ENCODE peak calls at places on chromosomes 11 and 22, in four cellular contexts. One of them, this sample, is unnamed.

GRCh38 chr11:12770966-12771597 is 96.9 kb downstream of the TEAD1 start:
- DNase-seq in K562: no peak
- DNase-seq in HepG2: no peak
- DNase-seq in GM12878: no peak
- DNase-seq in this sample: no peak

GRCh38 chr11:70077411-70078094 is 564 bp upstream of the ANO1 start:
- DNase-seq in K562: no peak
- DNase-seq in HepG2: no peak
- DNase-seq in GM12878: no peak
- DNase-seq in this sample: no peak

GRCh38 chr11:33633251-33634003 is 67.2 kb downstream of the C11orf91 start:
- DNase-seq in K562: no peak
- DNase-seq in HepG2: peak; percentile 82
- DNase-seq in GM12878: no peak
- DNase-seq in this sample: no peak

GRCh38 chr11:132718711-132719641 is 813.3 kb downstream of the OPCML start:
- DNase-seq in K562: no peak
- DNase-seq in HepG2: no peak
- DNase-seq in GM12878: no peak
- DNase-seq in this sample: no peak

GRCh38 chr11:35272391-35272821 is 133.4 kb downstream of the CD44 start:
- DNase-seq in K562: no peak
- DNase-seq in HepG2: no peak
- DNase-seq in GM12878: peak; percentile 95
- DNase-seq in this sample: no peak

GRCh38 chr11:68009391-68010000 is 631 bp upstream of the ALDH3B1 start:
- DNase-seq in K562: peak; percentile 37
- DNase-seq in HepG2: no peak
- DNase-seq in GM12878: no peak
- DNase-seq in this sample: no peak

GRCh38 chr11:134532921-134533421 is 120.9 kb upstream of the B3GAT1 start:
- DNase-seq in K562: no peak
- DNase-seq in HepG2: no peak
- DNase-seq in GM12878: no peak
- DNase-seq in this sample: no peak

GRCh38 chr11:14974021-14974698 is 2.0 kb upstream of the CALCA start:
- DNase-seq in K562: no peak
- DNase-seq in HepG2: no peak
- DNase-seq in GM12878: no peak
- DNase-seq in this sample: no peak

GRCh38 chr22:28883917-28884753 is 763 bp downstream of the ZNRF3 start:
- DNase-seq in K562: peak; percentile 17
- DNase-seq in HepG2: no peak
- DNase-seq in GM12878: no peak
- DNase-seq in this sample: peak; percentile 55

DNA sequence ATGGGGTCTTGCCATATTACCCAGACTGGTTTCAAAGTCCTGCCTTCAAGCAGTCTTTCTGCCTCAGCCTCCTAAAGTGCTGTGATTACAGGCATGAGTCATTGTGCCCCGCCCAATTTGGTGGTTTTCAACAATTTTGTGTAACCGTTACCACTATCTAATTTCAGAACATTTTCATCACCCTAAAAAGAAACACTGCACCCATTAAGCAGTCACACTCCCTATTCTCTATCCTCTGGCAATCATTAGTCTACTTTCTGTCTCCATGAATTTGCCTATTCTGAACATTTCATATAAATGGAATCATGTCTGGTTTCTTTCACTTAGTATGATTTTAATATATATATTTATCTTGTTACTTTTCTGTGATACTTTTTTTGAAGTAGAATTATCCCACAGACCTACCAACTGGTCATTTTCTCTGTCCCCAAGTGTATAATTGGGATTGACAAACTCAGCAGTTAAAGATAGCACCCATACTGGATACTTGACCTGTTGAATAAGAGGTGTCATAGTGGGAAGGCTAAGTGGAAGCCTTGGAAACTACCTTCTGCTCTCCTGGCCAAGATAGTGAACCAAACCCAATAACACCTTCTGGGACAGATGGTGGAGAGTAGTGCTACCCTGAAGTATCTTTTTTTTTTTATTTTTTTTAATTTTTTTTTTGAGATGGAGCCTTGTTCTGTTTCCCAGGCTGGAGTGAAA is 64.8 kb downstream of the STIM1 start:
- DNase-seq in K562: peak; percentile 27
- DNase-seq in HepG2: no peak
- DNase-seq in GM12878: peak; percentile 57
- DNase-seq in this sample: no peak
- TF ChIP-seq SP1 in K562: peak; percentile 21
- TF ChIP-seq SP1 in HepG2: no peak
- TF ChIP-seq SP1 in GM12878: no peak
- TF ChIP-seq SP1 in this sample: no peak

DNA sequence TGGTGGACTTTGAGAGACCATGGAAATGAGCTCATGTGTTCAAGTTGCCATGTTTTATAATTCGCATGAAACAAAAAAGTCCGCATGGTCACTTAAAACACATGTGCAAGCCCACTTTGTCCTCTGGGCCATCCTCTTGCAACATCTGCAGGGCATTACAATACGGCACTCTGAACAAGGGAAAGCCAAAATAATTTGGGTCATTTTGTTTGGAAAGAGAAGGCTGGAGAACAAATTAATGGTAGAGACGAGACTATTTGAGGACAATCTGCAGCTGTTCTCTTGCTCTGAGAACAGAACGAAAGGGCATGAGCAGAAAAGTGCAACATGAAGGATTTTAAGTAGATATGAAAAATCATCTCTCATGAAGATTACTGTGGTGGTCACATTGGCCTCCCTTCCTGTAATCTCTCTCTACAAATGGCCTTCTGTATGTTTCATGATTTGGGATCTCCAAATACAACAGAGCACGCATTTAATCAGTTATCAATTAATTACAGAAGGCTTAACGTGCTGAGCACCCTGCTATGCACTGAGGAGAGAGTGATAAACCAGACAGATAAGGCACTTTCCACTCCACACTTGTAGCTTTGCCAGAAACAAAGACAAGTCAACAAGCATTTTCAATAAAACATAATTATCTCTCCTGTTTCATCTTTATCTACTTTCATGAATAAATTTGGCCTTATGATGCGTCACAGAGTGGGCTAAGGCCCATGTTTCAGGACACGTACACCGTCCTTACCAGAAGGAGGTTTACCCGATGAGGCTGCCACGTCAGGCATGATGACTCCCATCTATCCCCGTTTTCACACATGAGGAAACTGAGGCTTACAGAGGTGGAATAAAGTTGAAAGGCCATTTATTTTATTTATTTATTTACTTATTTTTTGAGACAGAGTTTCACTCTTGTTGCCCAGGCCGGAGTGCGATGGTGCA is 384.1 kb downstream of the LARGE1 start:
- DNase-seq in K562: no peak
- DNase-seq in HepG2: no peak
- DNase-seq in GM12878: no peak
- DNase-seq in this sample: no peak
- TF ChIP-seq FOXM1 in K562: no peak
- TF ChIP-seq FOXM1 in HepG2: no peak
- TF ChIP-seq FOXM1 in GM12878: no peak
- TF ChIP-seq FOXM1 in this sample: no peak

GRCh38 chr11:120998581-120998980 is 25.3 kb upstream of the TBCEL start:
- DNase-seq in K562: no peak
- DNase-seq in HepG2: no peak
- DNase-seq in GM12878: no peak
- DNase-seq in this sample: no peak

GRCh38 chr11:120996973-120997372 is 26.9 kb upstream of the TBCEL start:
- DNase-seq in K562: no peak
- DNase-seq in HepG2: no peak
- DNase-seq in GM12878: no peak
- DNase-seq in this sample: no peak

GRCh38 chr11:120991830-120992686 is 31.8 kb upstream of the TBCEL start:
- DNase-seq in K562: no peak
- DNase-seq in HepG2: no peak
- DNase-seq in GM12878: no peak
- DNase-seq in this sample: no peak

GRCh38 chr11:120995184-120995583 is 28.7 kb upstream of the TBCEL start:
- DNase-seq in K562: no peak
- DNase-seq in HepG2: no peak
- DNase-seq in GM12878: no peak
- DNase-seq in this sample: no peak

GRCh38 chr11:120994460-120994859 is 29.4 kb upstream of the TBCEL start:
- DNase-seq in K562: no peak
- DNase-seq in HepG2: no peak
- DNase-seq in GM12878: no peak
- DNase-seq in this sample: no peak
- TF ChIP-seq TARDBP in K562: no peak
- TF ChIP-seq TARDBP in HepG2: no peak
- TF ChIP-seq TARDBP in GM12878: no peak
- TF ChIP-seq TARDBP in this sample: no peak

GRCh38 chr22:23115825-23116494 is 25.8 kb downstream of the RSPH14 start:
- DNase-seq in K562: peak; percentile 63
- DNase-seq in HepG2: no peak
- DNase-seq in GM12878: no peak
- DNase-seq in this sample: no peak
- TF ChIP-seq SP1 in K562: no peak
- TF ChIP-seq SP1 in HepG2: no peak
- TF ChIP-seq SP1 in GM12878: no peak
- TF ChIP-seq SP1 in this sample: no peak

DNA sequence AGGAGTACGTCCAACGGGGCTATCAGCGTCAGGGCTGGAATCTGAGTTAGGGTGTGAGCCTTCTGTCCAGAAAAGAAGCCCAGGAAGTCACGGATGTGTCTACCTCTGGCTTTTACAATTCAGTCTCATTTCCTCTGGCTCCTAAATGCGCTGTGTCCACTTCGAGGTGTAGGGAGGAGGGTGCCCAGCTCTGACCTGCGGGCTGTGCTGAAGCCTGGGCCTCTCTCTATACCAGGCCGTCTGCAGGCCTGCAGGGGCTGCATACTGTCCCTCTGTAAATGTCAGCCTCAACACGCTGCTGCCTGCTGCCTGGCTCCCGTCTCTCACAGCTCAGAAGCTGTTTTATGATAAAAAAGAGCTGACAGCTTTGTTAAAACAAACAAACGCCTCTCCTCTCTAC is 14.5 kb downstream of the ARVCF start:
- DNase-seq in K562: no peak
- DNase-seq in HepG2: no peak
- DNase-seq in GM12878: no peak
- DNase-seq in this sample: no peak
- TF ChIP-seq FOXM1 in K562: no peak
- TF ChIP-seq FOXM1 in HepG2: no peak
- TF ChIP-seq FOXM1 in GM12878: no peak
- TF ChIP-seq FOXM1 in this sample: no peak

DNA sequence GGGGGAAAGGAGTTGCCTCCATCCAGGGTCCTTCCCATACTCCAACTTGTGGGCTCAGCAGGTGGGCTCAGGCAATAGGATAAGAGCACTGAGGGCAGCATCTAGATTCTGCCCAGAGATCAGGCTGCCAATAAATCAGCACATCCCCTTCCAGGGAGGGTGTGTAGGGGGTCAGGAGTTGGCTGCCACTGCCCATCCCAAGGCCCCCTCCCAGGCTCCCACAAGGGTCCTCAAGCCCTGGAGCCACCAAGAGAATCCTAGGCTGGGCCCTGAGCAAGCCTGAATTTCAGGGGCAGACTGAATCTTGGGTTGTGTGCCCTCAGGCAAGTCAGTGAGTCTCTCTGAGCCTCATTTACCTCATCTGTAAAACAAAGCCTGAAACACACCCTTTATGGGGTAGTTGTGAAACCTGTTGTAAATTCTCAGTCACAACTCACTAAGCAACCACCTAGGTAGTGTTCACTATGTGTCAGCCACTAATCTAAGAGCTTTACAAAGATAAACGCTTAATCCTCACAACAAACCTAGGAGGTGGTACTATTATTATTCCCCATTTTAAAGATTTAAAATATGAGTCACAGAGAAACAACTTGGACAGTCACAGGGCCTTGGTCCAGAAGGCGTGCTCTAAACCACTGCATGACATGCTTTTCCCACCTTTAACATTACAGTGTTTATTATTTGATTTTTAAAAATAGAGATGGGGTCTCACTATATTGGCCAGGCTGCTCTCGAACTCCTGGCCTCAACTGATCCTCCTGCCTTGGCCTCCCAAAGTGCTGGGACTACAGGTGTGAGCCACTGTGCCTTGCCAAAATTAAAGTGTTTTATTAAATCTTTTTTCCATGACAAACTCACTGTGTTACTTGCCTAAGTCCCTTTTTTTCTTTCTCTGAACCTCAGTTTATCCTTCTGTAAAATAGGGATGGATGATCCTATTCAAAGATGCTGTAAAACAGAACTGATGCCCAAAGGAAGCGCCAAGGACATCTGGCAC is 36.2 kb downstream of the LMO1 start:
- DNase-seq in K562: no peak
- DNase-seq in HepG2: no peak
- DNase-seq in GM12878: no peak
- DNase-seq in this sample: no peak
- TF ChIP-seq TARDBP in K562: no peak
- TF ChIP-seq TARDBP in HepG2: no peak
- TF ChIP-seq TARDBP in GM12878: no peak
- TF ChIP-seq TARDBP in this sample: no peak

GRCh38 chr22:23499845-23500500 is 80.1 kb downstream of the IGLL1 start:
- DNase-seq in K562: no peak
- DNase-seq in HepG2: no peak
- DNase-seq in GM12878: no peak
- DNase-seq in this sample: no peak
- TF ChIP-seq SP1 in K562: no peak
- TF ChIP-seq SP1 in HepG2: no peak
- TF ChIP-seq SP1 in GM12878: no peak
- TF ChIP-seq SP1 in this sample: no peak

GRCh38 chr11:5596611-5597201 is at the start of gene TRIM6:
- DNase-seq in K562: peak; percentile 81
- DNase-seq in HepG2: no peak
- DNase-seq in GM12878: no peak
- DNase-seq in this sample: peak; percentile 39
- TF ChIP-seq FOXM1 in K562: no peak
- TF ChIP-seq FOXM1 in HepG2: no peak
- TF ChIP-seq FOXM1 in GM12878: no peak
- TF ChIP-seq FOXM1 in this sample: no peak

GRCh38 chr11:742571-743201 is 4.6 kb upstream of the TALDO1 start:
- DNase-seq in K562: no peak
- DNase-seq in HepG2: no peak
- DNase-seq in GM12878: no peak
- DNase-seq in this sample: no peak

GRCh38 chr11:747176-748006 is at the start of gene TALDO1:
- DNase-seq in K562: peak; percentile 93
- DNase-seq in HepG2: peak; percentile 76
- DNase-seq in GM12878: peak; percentile 42
- DNase-seq in this sample: peak; percentile 95

GRCh38 chr11:749731-750130 is 2.5 kb downstream of the TALDO1 start:
- DNase-seq in K562: no peak
- DNase-seq in HepG2: no peak
- DNase-seq in GM12878: no peak
- DNase-seq in this sample: no peak

GRCh38 chr11:746289-747175 is 732 bp upstream of the TALDO1 start:
- DNase-seq in K562: no peak
- DNase-seq in HepG2: no peak
- DNase-seq in GM12878: no peak
- DNase-seq in this sample: no peak

GRCh38 chr11:748007-748359 is 719 bp downstream of the TALDO1 start:
- DNase-seq in K562: peak; percentile 23
- DNase-seq in HepG2: no peak
- DNase-seq in GM12878: no peak
- DNase-seq in this sample: no peak
- TF ChIP-seq TARDBP in K562: no peak
- TF ChIP-seq TARDBP in HepG2: no peak
- TF ChIP-seq TARDBP in GM12878: no peak
- TF ChIP-seq TARDBP in this sample: no peak

This sample was measured in HEK293T.